ENCODE peak calls at places on chromosomes 7 and 10, in four cellular contexts. R is A549; U is HepG2; G is CD8-positive, alpha-beta T cell. M is an unnamed sample. For H3K4me1, the result is how much of the 10 kb centered on the place peaks cover.

GRCh38 chr7:47196106-47196630 is 385.7 kb downstream of the TNS3 start:
- ATAC-seq in G (no peak), R (no peak), U (no peak), M (no peak)

GRCh38 chr10:6916601-6917000 is 336.5 kb upstream of the PRKCQ start:
- ATAC-seq in G (no peak), R (no peak), U (no peak), M (no peak)

GRCh38 chr10:28798964-28799363 is 121.6 kb downstream of the BAMBI start:
- ATAC-seq in G (no peak), R (no peak), U (no peak), M (no peak)

GRCh38 chr10:59134302-59134701 is 42.1 kb upstream of the PHYHIPL start:
- ATAC-seq in U (no peak), R (no peak), G (no peak), M (no peak)

GRCh38 chr10:103803941-103804340 is 51.4 kb downstream of the SH3PXD2A start:
- ATAC-seq in R (no peak), G (peak), U (no peak), M (no peak)

GRCh38 chr7:29807179-29807841 is 1.0 kb downstream of the WIPF3 start:
- ATAC-seq in U (peak), G (no peak), R (peak), M (peak)

GRCh38 chr10:79446451-79447020 is 1.1 kb upstream of the ZCCHC24 start:
- ATAC-seq in R (no peak), G (no peak), U (peak), M (no peak)

GRCh38 chr7:77806425-77806824 is 7.9 kb downstream of the PHTF2 start:
- ATAC-seq in R (no peak), G (no peak), U (no peak), M (no peak)

GRCh38 chr10:77614778-77615625 is 22.6 kb downstream of the KCNMA1 start:
- ATAC-seq in U (no peak), R (no peak), G (no peak), M (peak)

GRCh38 chr7:131502810-131503545 is 53.5 kb downstream of the PODXL start:
- ATAC-seq in U (peak), G (no peak), R (peak), M (peak)

GRCh38 chr7:50733552-50733951 is 49.1 kb downstream of the GRB10 start:
- ATAC-seq in U (peak), R (peak), G (no peak), M (no peak)

GRCh38 chr7:76142861-76143260 is 58.8 kb upstream of the SRRM3 start:
- ATAC-seq in R (no peak), G (no peak), U (no peak), M (no peak)

GRCh38 chr7:30853576-30853975 is 58.1 kb upstream of the AQP1 start:
- ATAC-seq in G (no peak), U (no peak), R (no peak), M (no peak)

GRCh38 chr10:51046668-51047067 is 27.6 kb upstream of the PRKG1 start:
- ATAC-seq in G (no peak), U (no peak), R (no peak), M (no peak)

GRCh38 chr10:6512182-6512581 is 67.9 kb downstream of the PRKCQ start:
- ATAC-seq in R (no peak), G (no peak), U (no peak), M (no peak)

GRCh38 chr7:139635521-139636240 is 112.2 kb downstream of the CLEC2L start:
- ATAC-seq in R (no peak), G (peak), U (no peak), M (no peak)

GRCh38 chr7:114832906-114833595 is 88.8 kb upstream of the MDFIC start:
- ATAC-seq in R (no peak), U (no peak), G (no peak), M (no peak)

GRCh38 chr10:23994459-23995046 is 214.4 kb upstream of the KIAA1217 start:
- ATAC-seq in G (no peak), U (peak), R (peak), M (no peak)

DNA sequence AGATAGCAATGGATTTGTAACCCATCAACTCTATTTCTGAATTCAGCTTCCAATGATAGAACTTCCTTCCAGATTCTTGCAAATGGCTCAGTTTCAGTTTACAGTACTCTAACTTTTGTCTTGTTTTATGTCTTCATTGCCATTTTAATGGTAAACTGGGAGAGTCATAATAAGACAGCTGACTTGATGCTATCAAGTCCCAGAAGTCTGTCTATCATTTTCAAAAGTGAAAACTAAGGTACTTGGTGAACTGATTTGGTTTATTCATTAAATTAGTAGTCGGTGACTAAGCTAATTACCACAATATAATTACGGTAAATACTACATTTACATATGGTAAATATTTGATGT is 25.0 kb downstream of the RTKN2 start:
- ATAC-seq in R (no peak), G (no peak), U (no peak), M (no peak)
- H3K4me1 ChIP-seq in R (under half), G (under half), U (under half), M (under half)

GRCh38 chr7:87223666-87224065 is 4.1 kb upstream of the TMEM243 start:
- ATAC-seq in U (no peak), G (no peak), R (no peak), M (no peak)

GRCh38 chr7:87220734-87221215 is 1.2 kb upstream of the TMEM243 start:
- ATAC-seq in R (no peak), U (peak), G (no peak), M (no peak)

GRCh38 chr7:87226495-87226894 is 7.0 kb upstream of the TMEM243 start:
- ATAC-seq in R (no peak), G (peak), U (no peak), M (no peak)

GRCh38 chr7:87220026-87220733 is 648 bp upstream of the TMEM243 start:
- ATAC-seq in U (peak), G (peak), R (peak), M (peak)

DNA sequence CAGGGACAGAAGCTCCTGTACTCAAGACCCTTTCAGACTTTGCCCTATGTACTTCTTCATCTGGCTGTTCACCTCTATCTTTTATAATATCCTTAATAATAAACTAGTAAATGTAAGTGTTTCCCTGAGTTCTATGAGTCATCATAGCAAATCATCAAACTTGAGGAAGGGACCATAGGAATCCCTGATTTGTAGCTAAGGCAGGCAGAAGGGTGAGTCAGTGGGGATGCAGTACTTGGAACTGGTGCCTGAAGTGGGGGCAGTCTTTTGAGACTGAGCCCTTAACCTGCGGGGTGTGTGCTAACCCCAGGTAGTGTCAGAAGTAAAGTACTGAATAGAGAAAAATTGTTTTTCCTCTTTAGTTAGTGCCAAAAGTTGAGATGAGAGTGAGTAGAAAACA is 6.2 kb upstream of the TMEM243 start:
- ATAC-seq in U (no peak), G (no peak), R (peak), M (no peak)
- TF ChIP-seq CTCF in U (no peak), G (no peak), R (no peak), M (no peak)

GRCh38 chr10:110841767-110842267 is 29.9 kb upstream of the PDCD4 start:
- ATAC-seq in G (no peak), R (no peak), U (no peak), M (no peak)
- H3K4me1 ChIP-seq in G (under half), R (under half), U (half or more), M (under half)

GRCh38 chr7:134755422-134756022 is 23.9 kb upstream of the CALD1 start:
- ATAC-seq in U (no peak), R (no peak), G (no peak), M (no peak)
- TF ChIP-seq CTCF in U (no peak), R (peak), G (peak), M (peak)

M was measured in gastroesophageal sphincter.